ENCODE peak calls at places on chromosomes 5 and 9, in seven cellular contexts. One of them, this sample, is unnamed. For H3K4me1, the result is how much of the 10 kb centered on the place peaks cover.

GRCh38 chr5:137461636-137462596 is 37.2 kb downstream of the SPOCK1 start:
- ATAC-seq in thoracic aorta: no peak
- ATAC-seq in GM12878: no peak
- ATAC-seq in HCT116: no peak
- ATAC-seq in K562: peak
- ATAC-seq in upper lobe of left lung: no peak
- ATAC-seq in naive thymus-derived CD4-positive, alpha-beta T cell: no peak
- ATAC-seq in this sample: no peak

GRCh38 chr9:4678679-4679267 is 596 bp upstream of the CDC37L1 start:
- ATAC-seq in HCT116: peak
- ATAC-seq in upper lobe of left lung: no peak
- ATAC-seq in GM12878: peak
- ATAC-seq in thoracic aorta: no peak
- ATAC-seq in K562: peak
- ATAC-seq in naive thymus-derived CD4-positive, alpha-beta T cell: peak
- ATAC-seq in this sample: peak

GRCh38 chr5:143219696-143220095 is 183.8 kb downstream of the NR3C1 start:
- ATAC-seq in naive thymus-derived CD4-positive, alpha-beta T cell: no peak
- ATAC-seq in HCT116: no peak
- ATAC-seq in thoracic aorta: no peak
- ATAC-seq in K562: peak
- ATAC-seq in GM12878: no peak
- ATAC-seq in upper lobe of left lung: no peak
- ATAC-seq in this sample: no peak

GRCh38 chr5:176691524-176691923 is 44.2 kb downstream of the TSPAN17 start:
- ATAC-seq in K562: no peak
- ATAC-seq in naive thymus-derived CD4-positive, alpha-beta T cell: no peak
- ATAC-seq in upper lobe of left lung: no peak
- ATAC-seq in GM12878: no peak
- ATAC-seq in thoracic aorta: no peak
- ATAC-seq in HCT116: no peak
- ATAC-seq in this sample: no peak

GRCh38 chr5:135694016-135694415 is 115.2 kb upstream of the CXCL14 start:
- ATAC-seq in naive thymus-derived CD4-positive, alpha-beta T cell: no peak
- ATAC-seq in GM12878: no peak
- ATAC-seq in K562: no peak
- ATAC-seq in thoracic aorta: no peak
- ATAC-seq in upper lobe of left lung: no peak
- ATAC-seq in HCT116: no peak
- ATAC-seq in this sample: no peak

GRCh38 chr9:124022201-124023121 is 10.9 kb downstream of the LHX2 start:
- ATAC-seq in thoracic aorta: no peak
- ATAC-seq in GM12878: no peak
- ATAC-seq in K562: peak
- ATAC-seq in naive thymus-derived CD4-positive, alpha-beta T cell: no peak
- ATAC-seq in upper lobe of left lung: no peak
- ATAC-seq in HCT116: no peak
- ATAC-seq in this sample: no peak

GRCh38 chr9:7246181-7246580 is 488.4 kb downstream of the KDM4C start:
- ATAC-seq in GM12878: no peak
- ATAC-seq in HCT116: no peak
- ATAC-seq in thoracic aorta: no peak
- ATAC-seq in K562: no peak
- ATAC-seq in upper lobe of left lung: no peak
- ATAC-seq in naive thymus-derived CD4-positive, alpha-beta T cell: no peak
- ATAC-seq in this sample: no peak

GRCh38 chr5:41835625-41836024 is 34.6 kb downstream of the OXCT1 start:
- ATAC-seq in naive thymus-derived CD4-positive, alpha-beta T cell: no peak
- ATAC-seq in HCT116: peak
- ATAC-seq in thoracic aorta: peak
- ATAC-seq in upper lobe of left lung: no peak
- ATAC-seq in K562: no peak
- ATAC-seq in GM12878: no peak
- ATAC-seq in this sample: peak

GRCh38 chr5:139650689-139651501 is 2.7 kb downstream of the CXXC5 start:
- ATAC-seq in K562: peak
- ATAC-seq in naive thymus-derived CD4-positive, alpha-beta T cell: no peak
- ATAC-seq in upper lobe of left lung: peak
- ATAC-seq in thoracic aorta: no peak
- ATAC-seq in GM12878: no peak
- ATAC-seq in HCT116: peak
- ATAC-seq in this sample: peak

GRCh38 chr5:134477462-134478245 is 47.8 kb upstream of the JADE2 start:
- ATAC-seq in naive thymus-derived CD4-positive, alpha-beta T cell: no peak
- ATAC-seq in K562: no peak
- ATAC-seq in upper lobe of left lung: no peak
- ATAC-seq in thoracic aorta: no peak
- ATAC-seq in GM12878: peak
- ATAC-seq in HCT116: peak
- ATAC-seq in this sample: no peak

GRCh38 chr5:143426437-143426991 is 23.0 kb upstream of the NR3C1 start:
- ATAC-seq in K562: no peak
- ATAC-seq in HCT116: no peak
- ATAC-seq in thoracic aorta: no peak
- ATAC-seq in GM12878: peak
- ATAC-seq in naive thymus-derived CD4-positive, alpha-beta T cell: no peak
- ATAC-seq in upper lobe of left lung: no peak
- ATAC-seq in this sample: no peak

GRCh38 chr9:35617548-35617947 is 665 bp downstream of the CD72 start:
- ATAC-seq in upper lobe of left lung: no peak
- ATAC-seq in K562: no peak
- ATAC-seq in thoracic aorta: no peak
- ATAC-seq in naive thymus-derived CD4-positive, alpha-beta T cell: no peak
- ATAC-seq in HCT116: no peak
- ATAC-seq in GM12878: no peak
- ATAC-seq in this sample: no peak
- H3K4me3 ChIP-seq in upper lobe of left lung: peak
- H3K4me3 ChIP-seq in K562: no peak
- H3K4me3 ChIP-seq in thoracic aorta: peak
- H3K4me3 ChIP-seq in naive thymus-derived CD4-positive, alpha-beta T cell: peak
- H3K4me3 ChIP-seq in HCT116: no peak
- H3K4me3 ChIP-seq in GM12878: peak
- H3K4me3 ChIP-seq in this sample: peak

DNA sequence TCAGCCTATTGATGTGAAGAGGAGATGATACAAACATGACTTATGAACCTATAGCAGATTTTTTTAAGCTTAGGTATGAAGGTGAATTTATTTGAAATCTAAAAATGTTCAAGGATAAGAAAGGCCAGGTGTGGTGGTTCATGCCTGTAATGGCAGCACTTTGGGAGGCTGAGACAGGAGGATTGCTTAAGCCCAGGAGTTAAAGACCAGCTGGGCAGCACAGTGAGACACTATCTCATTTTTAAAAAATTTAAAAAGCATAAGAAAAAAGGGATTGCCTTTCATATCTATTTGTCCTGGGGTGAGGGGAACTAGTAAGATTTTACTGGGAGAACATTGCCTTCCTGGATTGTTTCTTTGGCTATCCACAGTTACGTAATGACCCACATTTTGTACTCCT is 40.8 kb upstream of the SRP19 start:
- ATAC-seq in thoracic aorta: no peak
- ATAC-seq in K562: no peak
- ATAC-seq in HCT116: no peak
- ATAC-seq in naive thymus-derived CD4-positive, alpha-beta T cell: no peak
- ATAC-seq in GM12878: no peak
- ATAC-seq in upper lobe of left lung: no peak
- ATAC-seq in this sample: no peak
- H3K4me1 ChIP-seq in thoracic aorta: under half
- H3K4me1 ChIP-seq in K562: under half
- H3K4me1 ChIP-seq in HCT116: under half
- H3K4me1 ChIP-seq in naive thymus-derived CD4-positive, alpha-beta T cell: under half
- H3K4me1 ChIP-seq in GM12878: under half
- H3K4me1 ChIP-seq in upper lobe of left lung: under half
- H3K4me1 ChIP-seq in this sample: under half

GRCh38 chr9:135061441-135061840 is 26.0 kb upstream of the OLFM1 start:
- ATAC-seq in thoracic aorta: no peak
- ATAC-seq in GM12878: no peak
- ATAC-seq in upper lobe of left lung: no peak
- ATAC-seq in naive thymus-derived CD4-positive, alpha-beta T cell: no peak
- ATAC-seq in HCT116: no peak
- ATAC-seq in K562: no peak
- ATAC-seq in this sample: no peak
- H3K4me3 ChIP-seq in thoracic aorta: no peak
- H3K4me3 ChIP-seq in GM12878: no peak
- H3K4me3 ChIP-seq in upper lobe of left lung: no peak
- H3K4me3 ChIP-seq in naive thymus-derived CD4-positive, alpha-beta T cell: no peak
- H3K4me3 ChIP-seq in HCT116: no peak
- H3K4me3 ChIP-seq in K562: no peak
- H3K4me3 ChIP-seq in this sample: no peak

GRCh38 chr5:157072508-157072907 is 13.6 kb upstream of the HAVCR1 start:
- ATAC-seq in HCT116: peak
- ATAC-seq in naive thymus-derived CD4-positive, alpha-beta T cell: no peak
- ATAC-seq in K562: no peak
- ATAC-seq in thoracic aorta: no peak
- ATAC-seq in upper lobe of left lung: no peak
- ATAC-seq in GM12878: no peak
- ATAC-seq in this sample: no peak
- H3K4me1 ChIP-seq in HCT116: under half
- H3K4me1 ChIP-seq in naive thymus-derived CD4-positive, alpha-beta T cell: under half
- H3K4me1 ChIP-seq in K562: under half
- H3K4me1 ChIP-seq in thoracic aorta: under half
- H3K4me1 ChIP-seq in upper lobe of left lung: under half
- H3K4me1 ChIP-seq in GM12878: under half
- H3K4me1 ChIP-seq in this sample: under half

GRCh38 chr5:88875609-88876234 is 7.3 kb downstream of the MEF2C start:
- ATAC-seq in K562: peak
- ATAC-seq in upper lobe of left lung: no peak
- ATAC-seq in thoracic aorta: no peak
- ATAC-seq in GM12878: peak
- ATAC-seq in naive thymus-derived CD4-positive, alpha-beta T cell: no peak
- ATAC-seq in HCT116: no peak
- ATAC-seq in this sample: peak
- H3K4me3 ChIP-seq in K562: no peak
- H3K4me3 ChIP-seq in upper lobe of left lung: no peak
- H3K4me3 ChIP-seq in thoracic aorta: peak
- H3K4me3 ChIP-seq in GM12878: peak
- H3K4me3 ChIP-seq in naive thymus-derived CD4-positive, alpha-beta T cell: no peak
- H3K4me3 ChIP-seq in HCT116: no peak
- H3K4me3 ChIP-seq in this sample: no peak

GRCh38 chr5:54529565-54529964 is 12.0 kb downstream of the SNX18 start:
- ATAC-seq in thoracic aorta: no peak
- ATAC-seq in HCT116: no peak
- ATAC-seq in GM12878: no peak
- ATAC-seq in upper lobe of left lung: no peak
- ATAC-seq in K562: no peak
- ATAC-seq in naive thymus-derived CD4-positive, alpha-beta T cell: peak
- ATAC-seq in this sample: no peak

GRCh38 chr5:54528633-54529032 is 11.1 kb downstream of the SNX18 start:
- ATAC-seq in HCT116: no peak
- ATAC-seq in upper lobe of left lung: no peak
- ATAC-seq in K562: no peak
- ATAC-seq in thoracic aorta: no peak
- ATAC-seq in GM12878: no peak
- ATAC-seq in naive thymus-derived CD4-positive, alpha-beta T cell: no peak
- ATAC-seq in this sample: no peak

GRCh38 chr5:54534306-54534705 is 16.7 kb downstream of the SNX18 start:
- ATAC-seq in HCT116: no peak
- ATAC-seq in thoracic aorta: peak
- ATAC-seq in GM12878: no peak
- ATAC-seq in K562: peak
- ATAC-seq in naive thymus-derived CD4-positive, alpha-beta T cell: no peak
- ATAC-seq in upper lobe of left lung: peak
- ATAC-seq in this sample: peak

GRCh38 chr5:54533541-54534179 is 16.1 kb downstream of the SNX18 start:
- ATAC-seq in HCT116: no peak
- ATAC-seq in upper lobe of left lung: peak
- ATAC-seq in GM12878: no peak
- ATAC-seq in thoracic aorta: peak
- ATAC-seq in K562: no peak
- ATAC-seq in naive thymus-derived CD4-positive, alpha-beta T cell: no peak
- ATAC-seq in this sample: peak

DNA sequence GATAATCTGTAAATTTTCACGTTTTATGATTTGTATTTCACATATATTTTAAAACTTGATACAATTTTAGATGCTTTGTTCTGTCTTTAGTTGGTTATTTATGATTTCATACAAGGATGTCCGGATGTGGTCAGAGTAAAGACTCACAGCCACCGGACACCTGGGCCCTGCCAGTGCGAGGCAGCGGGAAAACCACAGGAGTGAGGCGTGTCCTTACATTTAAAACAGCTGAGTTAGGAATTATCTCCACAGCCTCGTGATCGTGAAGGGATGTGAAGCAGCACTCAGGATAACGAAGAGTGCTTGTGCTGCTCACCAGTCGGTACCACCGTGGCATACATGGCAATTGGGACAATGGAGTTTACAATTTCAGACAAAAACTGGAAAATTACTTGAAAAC is 14.0 kb downstream of the SNX18 start:
- ATAC-seq in naive thymus-derived CD4-positive, alpha-beta T cell: no peak
- ATAC-seq in HCT116: no peak
- ATAC-seq in thoracic aorta: no peak
- ATAC-seq in upper lobe of left lung: no peak
- ATAC-seq in K562: no peak
- ATAC-seq in GM12878: no peak
- ATAC-seq in this sample: no peak
- H3K4me1 ChIP-seq in naive thymus-derived CD4-positive, alpha-beta T cell: under half
- H3K4me1 ChIP-seq in HCT116: under half
- H3K4me1 ChIP-seq in thoracic aorta: half or more
- H3K4me1 ChIP-seq in upper lobe of left lung: half or more
- H3K4me1 ChIP-seq in K562: under half
- H3K4me1 ChIP-seq in GM12878: under half
- H3K4me1 ChIP-seq in this sample: under half

GRCh38 chr9:101126556-101126955 is 98.0 kb downstream of the PLPPR1 start:
- ATAC-seq in K562: no peak
- ATAC-seq in upper lobe of left lung: no peak
- ATAC-seq in thoracic aorta: no peak
- ATAC-seq in HCT116: no peak
- ATAC-seq in GM12878: peak
- ATAC-seq in naive thymus-derived CD4-positive, alpha-beta T cell: no peak
- ATAC-seq in this sample: no peak
- H3K4me3 ChIP-seq in K562: no peak
- H3K4me3 ChIP-seq in upper lobe of left lung: no peak
- H3K4me3 ChIP-seq in thoracic aorta: no peak
- H3K4me3 ChIP-seq in HCT116: no peak
- H3K4me3 ChIP-seq in GM12878: no peak
- H3K4me3 ChIP-seq in naive thymus-derived CD4-positive, alpha-beta T cell: no peak
- H3K4me3 ChIP-seq in this sample: no peak